ENCODE peak calls at places on chromosomes 7 and 10, in six cellular contexts. One of them, this sample, is unnamed.

GRCh38 chr7:50351267-50351666 is 46.8 kb downstream of the IKZF1 start:
- DNase-seq in RWPE1: no peak
- DNase-seq in WTC11: no peak
- DNase-seq in HFFc6: no peak
- DNase-seq in progenitor cell of endocrine pancreas: no peak
- DNase-seq in astrocyte of the spinal cord: no peak
- DNase-seq in this sample: no peak

GRCh38 chr7:72326365-72326764 is 85.8 kb downstream of the CALN1 start:
- DNase-seq in RWPE1: peak
- DNase-seq in astrocyte of the spinal cord: no peak
- DNase-seq in progenitor cell of endocrine pancreas: no peak
- DNase-seq in HFFc6: no peak
- DNase-seq in WTC11: no peak
- DNase-seq in this sample: no peak

GRCh38 chr7:158572000-158572828 is 15.4 kb downstream of the PTPRN2 start:
- DNase-seq in HFFc6: peak
- DNase-seq in progenitor cell of endocrine pancreas: no peak
- DNase-seq in astrocyte of the spinal cord: no peak
- DNase-seq in RWPE1: peak
- DNase-seq in WTC11: no peak
- DNase-seq in this sample: no peak

GRCh38 chr10:63343476-63343875 is 122.3 kb downstream of the JMJD1C start:
- DNase-seq in RWPE1: no peak
- DNase-seq in astrocyte of the spinal cord: no peak
- DNase-seq in HFFc6: no peak
- DNase-seq in progenitor cell of endocrine pancreas: no peak
- DNase-seq in WTC11: no peak
- DNase-seq in this sample: no peak

GRCh38 chr10:30709229-30709628 is 79.7 kb upstream of the LYZL2 start:
- DNase-seq in progenitor cell of endocrine pancreas: no peak
- DNase-seq in RWPE1: no peak
- DNase-seq in HFFc6: no peak
- DNase-seq in astrocyte of the spinal cord: no peak
- DNase-seq in WTC11: no peak
- DNase-seq in this sample: no peak

GRCh38 chr7:153640586-153640985 is 411.6 kb upstream of the DPP6 start:
- DNase-seq in progenitor cell of endocrine pancreas: no peak
- DNase-seq in WTC11: no peak
- DNase-seq in HFFc6: no peak
- DNase-seq in astrocyte of the spinal cord: no peak
- DNase-seq in RWPE1: no peak
- DNase-seq in this sample: no peak

GRCh38 chr10:70652761-70653657 is 19.3 kb upstream of the ADAMTS14 start:
- DNase-seq in RWPE1: peak
- DNase-seq in astrocyte of the spinal cord: peak
- DNase-seq in HFFc6: peak
- DNase-seq in WTC11: no peak
- DNase-seq in progenitor cell of endocrine pancreas: no peak
- DNase-seq in this sample: no peak

GRCh38 chr10:101749033-101749432 is 26.9 kb downstream of the FGF8 start:
- DNase-seq in RWPE1: no peak
- DNase-seq in HFFc6: no peak
- DNase-seq in astrocyte of the spinal cord: no peak
- DNase-seq in progenitor cell of endocrine pancreas: no peak
- DNase-seq in WTC11: peak
- DNase-seq in this sample: peak

GRCh38 chr7:124662937-124663336 is 102.7 kb downstream of the GPR37 start:
- DNase-seq in WTC11: no peak
- DNase-seq in progenitor cell of endocrine pancreas: no peak
- DNase-seq in astrocyte of the spinal cord: no peak
- DNase-seq in RWPE1: no peak
- DNase-seq in HFFc6: no peak
- DNase-seq in this sample: no peak

GRCh38 chr10:42865716-42866114 is 83.1 kb downstream of the BMS1 start:
- DNase-seq in astrocyte of the spinal cord: no peak
- DNase-seq in WTC11: no peak
- DNase-seq in RWPE1: no peak
- DNase-seq in HFFc6: no peak
- DNase-seq in progenitor cell of endocrine pancreas: no peak
- DNase-seq in this sample: no peak

GRCh38 chr10:11450427-11450826 is 161.0 kb downstream of the USP6NL start:
- DNase-seq in RWPE1: no peak
- DNase-seq in progenitor cell of endocrine pancreas: no peak
- DNase-seq in WTC11: no peak
- DNase-seq in astrocyte of the spinal cord: no peak
- DNase-seq in HFFc6: no peak
- DNase-seq in this sample: no peak

GRCh38 chr10:58266826-58267712 is 625 bp downstream of the IPMK start:
- DNase-seq in astrocyte of the spinal cord: peak
- DNase-seq in progenitor cell of endocrine pancreas: peak
- DNase-seq in WTC11: peak
- DNase-seq in RWPE1: peak
- DNase-seq in HFFc6: peak
- DNase-seq in this sample: peak

GRCh38 chr10:116646502-116646901 is 25.7 kb downstream of the PNLIPRP2 start:
- DNase-seq in astrocyte of the spinal cord: no peak
- DNase-seq in RWPE1: no peak
- DNase-seq in WTC11: no peak
- DNase-seq in progenitor cell of endocrine pancreas: no peak
- DNase-seq in HFFc6: no peak
- DNase-seq in this sample: no peak

GRCh38 chr7:23680417-23681405 is 712 bp downstream of the FAM221A start:
- DNase-seq in progenitor cell of endocrine pancreas: peak
- DNase-seq in HFFc6: no peak
- DNase-seq in WTC11: peak
- DNase-seq in RWPE1: peak
- DNase-seq in astrocyte of the spinal cord: peak
- DNase-seq in this sample: peak

GRCh38 chr7:149714910-149715471 is 58.4 kb downstream of the ZNF467 start:
- DNase-seq in HFFc6: no peak
- DNase-seq in astrocyte of the spinal cord: peak
- DNase-seq in progenitor cell of endocrine pancreas: no peak
- DNase-seq in RWPE1: peak
- DNase-seq in WTC11: no peak
- DNase-seq in this sample: no peak

GRCh38 chr7:74612015-74612829 is 45.3 kb upstream of the GTF2I start:
- DNase-seq in astrocyte of the spinal cord: peak
- DNase-seq in HFFc6: no peak
- DNase-seq in RWPE1: peak
- DNase-seq in progenitor cell of endocrine pancreas: no peak
- DNase-seq in WTC11: peak
- DNase-seq in this sample: peak

GRCh38 chr7:100467638-100468373 is 3.7 kb upstream of the SPACDR start:
- DNase-seq in astrocyte of the spinal cord: no peak
- DNase-seq in WTC11: no peak
- DNase-seq in HFFc6: no peak
- DNase-seq in RWPE1: no peak
- DNase-seq in progenitor cell of endocrine pancreas: no peak
- DNase-seq in this sample: no peak

GRCh38 chr10:121715076-121715475 is 116.8 kb upstream of the FGFR2 start:
- DNase-seq in WTC11: no peak
- DNase-seq in astrocyte of the spinal cord: no peak
- DNase-seq in progenitor cell of endocrine pancreas: no peak
- DNase-seq in HFFc6: no peak
- DNase-seq in RWPE1: no peak
- DNase-seq in this sample: no peak

DNA sequence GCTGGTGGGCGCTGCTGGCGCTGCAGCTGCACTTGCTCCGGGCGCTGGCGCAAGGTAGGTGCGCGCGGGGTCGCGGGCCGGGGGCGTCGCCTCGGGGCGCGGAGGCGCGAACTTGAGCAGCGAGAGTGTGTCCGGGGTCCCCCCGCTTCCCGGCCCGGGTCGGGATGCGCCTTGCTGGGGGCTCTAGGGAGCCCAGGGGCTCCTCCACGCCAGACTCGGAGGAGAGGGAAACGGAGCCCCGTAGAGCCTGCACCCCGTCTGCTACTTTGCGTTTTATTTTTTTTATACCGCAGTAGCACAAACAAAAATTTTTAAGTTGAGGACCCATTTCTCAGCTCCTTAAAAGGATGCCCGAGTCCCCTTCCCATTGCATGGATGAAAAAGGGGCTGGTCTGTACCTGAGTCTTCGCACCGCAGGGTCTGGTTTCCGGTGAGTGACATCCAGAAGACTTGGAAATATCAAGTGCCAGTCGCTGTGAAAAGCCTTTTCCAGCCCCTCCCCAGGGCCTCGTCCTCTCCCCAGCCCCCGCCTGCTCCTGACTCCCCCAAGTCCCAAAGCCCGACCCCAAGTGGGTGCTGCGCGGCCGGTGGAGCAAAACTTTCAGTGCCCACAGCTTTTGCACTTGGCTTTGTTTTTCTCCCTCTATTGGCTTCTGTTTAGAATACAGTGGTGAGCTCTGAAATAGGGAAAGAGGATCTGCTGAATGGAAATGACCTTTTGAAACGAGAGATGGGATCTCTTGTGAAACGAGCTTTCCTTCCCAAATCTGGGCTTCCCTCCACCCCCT is 973 bp downstream of the SDK1 start:
- DNase-seq in astrocyte of the spinal cord: peak
- DNase-seq in WTC11: peak
- DNase-seq in RWPE1: peak
- DNase-seq in progenitor cell of endocrine pancreas: peak
- DNase-seq in HFFc6: no peak
- DNase-seq in this sample: peak
- TF ChIP-seq CTCF in astrocyte of the spinal cord: peak
- TF ChIP-seq CTCF in WTC11: no peak
- TF ChIP-seq CTCF in RWPE1: peak
- TF ChIP-seq CTCF in progenitor cell of endocrine pancreas: peak
- TF ChIP-seq CTCF in HFFc6: no peak
- TF ChIP-seq CTCF in this sample: peak

DNA sequence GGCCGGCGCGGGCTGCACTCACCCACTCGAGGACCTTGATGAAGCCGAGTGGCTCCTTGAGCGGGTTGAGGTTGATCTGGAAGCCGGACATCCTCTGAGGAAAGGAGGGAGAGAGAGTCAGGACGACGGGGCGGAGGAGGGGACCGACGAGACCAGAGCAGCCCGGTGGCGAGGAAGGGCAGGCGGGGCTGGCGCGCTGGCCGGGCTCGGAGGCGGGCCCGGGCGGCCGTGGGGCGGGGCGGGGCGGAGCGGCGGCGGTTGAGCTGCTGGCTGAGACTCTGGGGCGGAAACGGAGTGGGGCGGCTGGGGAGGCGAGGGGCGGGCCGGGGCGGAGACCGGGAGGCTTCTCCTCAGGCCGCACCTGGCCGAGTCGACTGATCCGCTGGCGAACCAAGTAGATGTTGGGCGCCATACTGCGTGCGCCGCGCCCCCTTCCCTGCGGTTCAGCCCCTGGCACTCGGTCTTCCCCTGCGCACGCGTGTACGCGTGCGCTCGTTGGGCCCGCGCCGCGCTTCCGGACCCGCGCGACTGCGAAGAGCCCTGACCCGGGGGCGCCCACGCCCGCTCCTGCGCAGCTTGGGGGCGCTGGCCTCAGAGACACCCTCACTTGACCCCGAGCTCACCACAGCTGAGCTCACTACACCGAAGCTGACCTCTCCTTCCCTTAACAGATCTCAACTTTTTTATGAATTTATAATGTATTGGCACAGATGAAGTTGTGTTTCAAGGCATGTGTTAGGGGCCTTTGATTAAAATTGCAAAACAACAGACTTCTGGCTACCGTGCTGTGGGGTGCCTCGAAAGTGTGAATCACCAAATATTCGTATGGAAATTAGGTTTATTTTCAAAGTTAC is at the start of gene SYPL1:
- DNase-seq in RWPE1: peak
- DNase-seq in HFFc6: peak
- DNase-seq in astrocyte of the spinal cord: peak
- DNase-seq in WTC11: peak
- DNase-seq in progenitor cell of endocrine pancreas: peak
- DNase-seq in this sample: peak
- TF ChIP-seq CTCF in RWPE1: no peak
- TF ChIP-seq CTCF in HFFc6: peak
- TF ChIP-seq CTCF in astrocyte of the spinal cord: no peak
- TF ChIP-seq CTCF in WTC11: no peak
- TF ChIP-seq CTCF in progenitor cell of endocrine pancreas: no peak
- TF ChIP-seq CTCF in this sample: no peak

GRCh38 chr10:93992400-93993030 is 1.2 kb upstream of the PLCE1 start:
- DNase-seq in HFFc6: no peak
- DNase-seq in astrocyte of the spinal cord: peak
- DNase-seq in WTC11: no peak
- DNase-seq in progenitor cell of endocrine pancreas: no peak
- DNase-seq in RWPE1: no peak
- DNase-seq in this sample: no peak
- TF ChIP-seq CTCF in HFFc6: peak
- TF ChIP-seq CTCF in astrocyte of the spinal cord: peak
- TF ChIP-seq CTCF in WTC11: no peak
- TF ChIP-seq CTCF in progenitor cell of endocrine pancreas: peak
- TF ChIP-seq CTCF in RWPE1: no peak
- TF ChIP-seq CTCF in this sample: peak

DNA sequence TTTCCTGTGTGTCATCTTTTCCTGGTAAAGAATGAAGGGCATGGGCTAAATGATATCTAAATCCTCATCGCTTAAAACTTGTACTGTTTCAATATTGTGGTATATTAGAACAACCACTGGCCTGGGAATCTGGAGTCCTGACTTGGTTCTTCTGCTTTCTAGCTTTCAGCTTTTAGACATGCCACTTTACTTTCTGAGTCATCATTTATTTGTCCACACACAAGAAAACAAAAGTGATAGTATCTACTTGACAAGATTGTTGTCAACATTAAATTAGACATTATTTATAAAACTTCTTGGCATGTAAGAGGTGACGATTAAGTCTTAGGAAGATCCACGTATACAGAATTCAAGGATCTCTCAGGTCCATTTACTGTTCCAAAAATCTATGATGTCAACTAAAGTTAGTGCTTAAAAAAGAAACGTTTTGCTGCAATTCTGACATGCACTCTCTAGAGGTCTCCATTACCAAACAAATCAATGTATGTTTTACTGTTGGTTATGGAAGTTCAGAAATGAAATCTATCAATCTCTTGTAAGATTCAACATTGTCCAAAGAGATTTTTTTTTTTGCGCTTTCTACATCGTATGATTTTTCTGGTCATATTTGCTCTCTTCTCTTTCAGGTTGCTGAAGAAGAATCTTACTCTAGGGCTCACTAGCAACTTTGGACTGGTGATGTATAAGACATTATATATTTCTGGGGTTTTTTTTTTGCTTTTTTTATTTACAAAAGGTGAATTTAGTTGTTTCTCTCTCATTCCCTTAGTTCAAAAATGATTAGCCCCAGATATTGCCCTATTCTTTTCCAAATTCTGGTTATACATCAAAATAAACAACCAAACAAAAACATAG is 53.6 kb upstream of the DYNC1I1 start:
- DNase-seq in astrocyte of the spinal cord: peak
- DNase-seq in progenitor cell of endocrine pancreas: no peak
- DNase-seq in WTC11: no peak
- DNase-seq in HFFc6: no peak
- DNase-seq in RWPE1: peak
- DNase-seq in this sample: no peak
- TF ChIP-seq CTCF in astrocyte of the spinal cord: peak
- TF ChIP-seq CTCF in progenitor cell of endocrine pancreas: peak
- TF ChIP-seq CTCF in WTC11: no peak
- TF ChIP-seq CTCF in HFFc6: peak
- TF ChIP-seq CTCF in RWPE1: peak
- TF ChIP-seq CTCF in this sample: peak

GRCh38 chr10:23686722-23687121 is 247.8 kb downstream of the OTUD1 start:
- DNase-seq in RWPE1: no peak
- DNase-seq in progenitor cell of endocrine pancreas: no peak
- DNase-seq in WTC11: no peak
- DNase-seq in astrocyte of the spinal cord: no peak
- DNase-seq in HFFc6: no peak
- DNase-seq in this sample: no peak
- TF ChIP-seq CTCF in RWPE1: no peak
- TF ChIP-seq CTCF in progenitor cell of endocrine pancreas: no peak
- TF ChIP-seq CTCF in WTC11: no peak
- TF ChIP-seq CTCF in astrocyte of the spinal cord: no peak
- TF ChIP-seq CTCF in HFFc6: no peak
- TF ChIP-seq CTCF in this sample: no peak